ENCODE peak calls at places on chromosome 9, in five cellular contexts. X is suprapubic skin, B is pancreas, V is astrocyte, Z is osteoblast. G is an unnamed sample. For H3K36me3 and H3K27me3, the result is how much of the 10 kb centered on the place peaks cover.

GRCh38 chr9:74309654-74310053 is 187.5 kb upstream of the RORB start:
- DNase-seq in B (no peak), Z (no peak), X (no peak), V (no peak), G (peak)

GRCh38 chr9:96022445-96023031 is 147.0 kb downstream of the ERCC6L2 start:
- DNase-seq in X (no peak), B (no peak), V (no peak), Z (no peak), G (no peak)

GRCh38 chr9:136089697-136090045 is 5.4 kb downstream of the NACC2 start:
- DNase-seq in Z (peak), B (no peak), V (no peak), X (no peak), G (peak)

GRCh38 chr9:106207298-106207697 is 513.0 kb downstream of the TMEM38B start:
- DNase-seq in Z (no peak), V (no peak), B (no peak), X (no peak), G (no peak)

GRCh38 chr9:112544477-112544876 is 57.9 kb downstream of the KIAA1958 start:
- DNase-seq in Z (no peak), B (no peak), V (no peak), X (no peak), G (no peak)

GRCh38 chr9:76302947-76303550 is 91.2 kb downstream of the RFK start:
- DNase-seq in X (no peak), V (peak), B (no peak), Z (peak), G (peak)

GRCh38 chr9:83388346-83388745 is 149.9 kb downstream of the FRMD3 start:
- DNase-seq in B (no peak), X (no peak), V (no peak), Z (no peak), G (no peak)

GRCh38 chr9:33049680-33050361 is 24.7 kb downstream of the DNAJA1 start:
- DNase-seq in Z (no peak), B (no peak), V (no peak), X (no peak), G (no peak)

GRCh38 chr9:16247188-16247875 is 623.1 kb downstream of the BNC2 start:
- DNase-seq in V (peak), X (no peak), B (no peak), Z (peak), G (peak)

GRCh38 chr9:108811944-108812343 is 43.8 kb downstream of the ACTL7B start:
- DNase-seq in X (no peak), Z (no peak), V (no peak), B (no peak), G (no peak)

GRCh38 chr9:127917603-127918002 is 762 bp upstream of the ST6GALNAC4 start:
- DNase-seq in Z (no peak), B (no peak), V (no peak), X (no peak), G (no peak)

GRCh38 chr9:33393581-33393980 is 8.8 kb downstream of the AQP7 start:
- DNase-seq in V (no peak), X (no peak), Z (no peak), B (peak), G (no peak)

GRCh38 chr9:35520404-35520790 is 30.5 kb downstream of the RUSC2 start:
- DNase-seq in V (no peak), X (no peak), Z (no peak), B (no peak), G (no peak)

GRCh38 chr9:133103183-133103986 is 17.7 kb downstream of the RALGDS start:
- DNase-seq in Z (peak), X (peak), B (no peak), V (no peak), G (no peak)

GRCh38 chr9:95556521-95556920 is 39.8 kb upstream of the PTCH1 start:
- DNase-seq in X (no peak), B (no peak), Z (no peak), V (no peak), G (no peak)

GRCh38 chr9:107158321-107158720 is 124.8 kb upstream of the RAD23B start:
- DNase-seq in Z (no peak), B (no peak), V (no peak), X (no peak), G (peak)

GRCh38 chr9:76459691-76460635 is 981 bp downstream of the GCNT1 start:
- DNase-seq in X (no peak), B (peak), Z (peak), V (peak), G (peak)

GRCh38 chr9:29697011-29697410 is 2123.7 kb upstream of the C9orf72 start:
- DNase-seq in B (no peak), X (no peak), Z (peak), V (peak), G (peak)

GRCh38 chr9:3235497-3235896 is 290.3 kb downstream of the RFX3 start:
- DNase-seq in X (no peak), Z (no peak), V (no peak), B (no peak), G (peak)

GRCh38 chr9:18325337-18326011 is 148.5 kb upstream of the ADAMTSL1 start:
- DNase-seq in B (no peak), V (no peak), X (no peak), Z (no peak), G (no peak)

GRCh38 chr9:98811051-98811650 is 3.7 kb downstream of the GALNT12 start:
- DNase-seq in B (no peak), Z (peak), X (peak), V (peak), G (peak)

GRCh38 chr9:98819231-98819630 is 11.8 kb downstream of the GALNT12 start:
- DNase-seq in B (no peak), Z (peak), V (no peak), X (peak), G (no peak)

GRCh38 chr9:98810106-98810840 is 2.8 kb downstream of the GALNT12 start:
- DNase-seq in B (no peak), Z (no peak), X (no peak), V (no peak), G (peak)

GRCh38 chr9:98818764-98819163 is 11.3 kb downstream of the GALNT12 start:
- DNase-seq in Z (no peak), B (no peak), V (no peak), X (no peak), G (no peak)

DNA sequence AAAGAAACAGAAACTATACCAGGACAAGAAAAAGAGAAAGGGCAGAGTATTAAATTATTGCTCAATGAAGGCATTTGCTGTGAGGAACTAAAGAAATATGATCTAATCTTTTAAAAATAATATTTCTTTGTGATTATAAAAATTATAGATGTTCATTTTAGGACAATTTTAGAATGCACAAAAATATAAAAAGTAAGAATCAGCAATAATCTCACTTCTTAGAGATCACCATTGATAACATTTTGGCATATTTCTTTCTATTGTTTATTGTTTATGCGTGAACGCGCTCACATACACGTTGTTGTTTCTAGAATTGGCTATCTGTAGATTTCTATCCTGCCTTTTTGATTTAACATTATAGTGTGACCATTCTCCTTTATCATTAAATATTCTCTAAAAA is 8.1 kb downstream of the GALNT12 start:
- DNase-seq in Z (no peak), B (no peak), X (no peak), V (no peak), G (no peak)
- H3K4me3 ChIP-seq in Z (no peak), B (no peak), X (no peak), V (no peak), G (no peak)

DNA sequence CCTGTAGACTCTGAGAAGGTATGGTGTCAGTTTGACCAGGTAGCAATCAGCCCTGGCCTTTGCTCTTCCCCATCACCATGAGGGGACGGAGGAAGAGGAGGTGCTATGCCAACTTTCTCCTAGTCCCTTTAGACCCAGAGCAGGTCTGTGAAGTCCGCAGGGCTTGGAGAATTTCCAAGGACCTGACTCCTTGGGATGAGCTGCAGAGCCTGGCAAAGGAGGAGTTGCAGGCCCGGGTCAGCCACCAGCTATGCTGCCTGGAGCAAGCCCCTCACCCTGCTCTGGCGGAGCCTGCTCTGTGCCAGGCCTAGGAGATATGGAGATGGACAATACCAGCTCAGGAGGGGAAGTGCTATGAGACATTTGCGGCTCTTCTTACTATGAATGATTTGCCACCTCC is 188.3 kb downstream of the CDK5RAP2 start:
- DNase-seq in B (no peak), X (no peak), Z (no peak), V (no peak), G (no peak)
- H3K36me3 ChIP-seq in B (under half), X (half or more), Z (half or more), V (under half), G (under half)

GRCh38 chr9:4306066-4306787 is 6.4 kb upstream of the GLIS3 start:
- DNase-seq in Z (peak), X (no peak), V (peak), B (no peak), G (peak)
- H3K27me3 ChIP-seq in Z (under half), X (under half), V (under half), B (under half), G (under half)

GRCh38 chr9:38335686-38336085 is 56.8 kb upstream of the ALDH1B1 start:
- DNase-seq in B (no peak), X (no peak), V (no peak), Z (no peak), G (no peak)

GRCh38 chr9:38332625-38333024 is 59.9 kb upstream of the ALDH1B1 start:
- DNase-seq in B (peak), X (no peak), Z (no peak), V (no peak), G (no peak)

GRCh38 chr9:38336341-38336740 is 56.2 kb upstream of the ALDH1B1 start:
- DNase-seq in Z (no peak), V (no peak), B (no peak), X (no peak), G (no peak)

GRCh38 chr9:38333047-38333446 is 59.5 kb upstream of the ALDH1B1 start:
- DNase-seq in B (no peak), Z (no peak), X (no peak), V (peak), G (peak)

DNA sequence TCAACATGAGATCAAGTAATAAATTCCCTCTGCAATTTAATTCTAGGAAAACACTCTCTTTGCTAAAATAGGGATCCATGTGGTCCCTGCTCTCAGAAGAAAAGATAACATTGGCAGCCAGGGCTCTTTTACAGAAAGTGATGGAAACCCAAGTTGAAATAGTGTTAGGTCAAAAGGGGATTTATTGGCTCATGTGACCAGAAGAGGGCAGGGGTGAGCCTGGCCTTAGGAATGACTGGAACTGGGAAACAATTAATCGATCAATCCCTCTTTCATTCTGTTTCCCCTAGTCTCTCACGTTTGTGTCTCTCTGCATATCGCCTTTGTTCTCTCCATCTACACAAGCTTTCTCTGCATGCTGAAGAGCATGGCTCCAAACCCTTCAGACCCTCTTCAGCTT is 58.3 kb upstream of the ALDH1B1 start:
- DNase-seq in V (no peak), Z (no peak), B (no peak), X (no peak), G (no peak)
- H3K4me3 ChIP-seq in V (no peak), Z (no peak), B (no peak), X (no peak), G (no peak)

DNA sequence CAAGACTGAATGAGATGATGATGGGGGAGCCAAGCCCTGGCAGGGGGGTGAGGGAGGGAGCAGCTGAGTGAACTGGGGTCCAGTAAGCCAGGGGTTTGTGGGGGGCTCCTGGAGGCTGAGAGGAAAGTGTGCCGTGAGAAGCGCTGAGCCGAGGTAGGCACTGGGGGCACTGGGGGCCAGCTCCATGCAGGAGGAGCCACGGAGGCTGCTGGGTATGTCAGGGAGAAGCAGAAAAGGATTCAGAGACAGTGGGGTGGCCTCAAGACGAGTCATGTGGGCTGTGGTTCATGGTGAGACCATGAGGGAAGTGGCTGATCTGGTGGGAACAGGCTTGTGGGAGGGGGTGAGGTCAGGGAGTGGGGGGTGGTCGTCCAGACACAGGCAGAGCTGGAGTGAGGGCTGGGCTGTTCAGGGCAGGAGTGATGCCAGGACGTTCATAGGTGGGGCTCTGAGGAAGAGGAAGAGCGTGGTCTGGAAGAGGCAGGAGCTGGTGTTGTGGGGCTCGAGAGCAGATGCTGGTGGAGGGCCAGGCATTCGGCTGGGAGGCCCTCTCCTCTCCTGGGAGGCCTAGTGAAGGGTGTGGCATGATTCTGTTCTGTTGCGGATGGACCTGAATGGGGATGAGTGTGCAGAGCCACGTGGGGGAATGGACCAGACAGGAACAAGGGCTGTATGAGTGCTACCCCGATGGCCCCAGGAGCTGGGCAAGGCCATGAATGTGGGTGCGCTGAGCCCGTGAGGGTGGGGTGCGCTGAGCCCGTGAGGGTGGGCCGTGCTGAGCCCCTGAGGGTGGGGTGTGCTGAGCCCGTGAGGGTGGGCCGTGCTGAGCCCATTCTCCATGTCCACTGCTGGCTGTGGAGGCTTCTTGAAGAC is 92.7 kb upstream of the CACNA1B start:
- DNase-seq in Z (peak), V (no peak), B (no peak), X (no peak), G (no peak)
- H3K36me3 ChIP-seq in Z (under half), V (under half), B (under half), X (half or more), G (under half)